ENCODE peak calls at places on chromosome 11, in six cellular contexts. J, R, U, N, Q and C are unnamed samples. For H3K79me2, the result is how much of the 10 kb centered on the place peaks cover.

GRCh38 chr11:45897556-45897955 is 9.5 kb downstream of the FREY1 start:
- DNase-seq in J (no peak), R (no peak), U (no peak), N (no peak), Q (no peak), C (no peak)

GRCh38 chr11:14358729-14359439 is at the start of gene RRAS2:
- DNase-seq in J (peak), R (peak), U (peak), N (peak), Q (peak), C (peak)

GRCh38 chr11:128669491-128669890 is 24.4 kb upstream of the FLI1 start:
- DNase-seq in J (no peak), R (peak), U (no peak), N (no peak), Q (no peak), C (no peak)

GRCh38 chr11:63761173-63761572 is 7.4 kb downstream of the ZFTA start:
- DNase-seq in J (peak), R (no peak), U (peak), N (no peak), Q (no peak), C (no peak)

GRCh38 chr11:76131142-76131541 is 75.2 kb downstream of the WNT11 start:
- DNase-seq in J (no peak), R (no peak), U (no peak), N (no peak), Q (no peak), C (no peak)

GRCh38 chr11:7582338-7582985 is 68.7 kb downstream of the PPFIBP2 start:
- DNase-seq in J (no peak), R (no peak), U (no peak), N (no peak), Q (no peak), C (no peak)

GRCh38 chr11:44863231-44863630 is 87.5 kb downstream of the TP53I11 start:
- DNase-seq in J (no peak), R (no peak), U (peak), N (no peak), Q (no peak), C (no peak)

GRCh38 chr11:15535414-15535813 is 420.7 kb downstream of the INSC start:
- DNase-seq in J (peak), R (no peak), U (no peak), N (no peak), Q (no peak), C (no peak)

GRCh38 chr11:50186146-50186545 is 153.5 kb downstream of the OR4C45 start:
- DNase-seq in J (no peak), R (no peak), U (no peak), N (no peak), Q (no peak), C (no peak)

GRCh38 chr11:61075891-61076290 is 26.4 kb upstream of the CD5 start:
- DNase-seq in J (peak), R (peak), U (peak), N (peak), Q (no peak), C (no peak)

GRCh38 chr11:84819561-84819960 is 807.6 kb downstream of the DLG2 start:
- DNase-seq in J (peak), R (no peak), U (peak), N (no peak), Q (peak), C (no peak)

GRCh38 chr11:65129649-65130441 is 4.5 kb downstream of the SYVN1 start:
- DNase-seq in J (no peak), R (no peak), U (no peak), N (no peak), Q (no peak), C (peak)

GRCh38 chr11:44911031-44911814 is 39.5 kb downstream of the TP53I11 start:
- DNase-seq in J (peak), R (peak), U (peak), N (peak), Q (peak), C (peak)

GRCh38 chr11:46112961-46113617 is 8.2 kb downstream of the PHF21A start:
- DNase-seq in J (peak), R (peak), U (peak), N (peak), Q (peak), C (peak)

GRCh38 chr11:70608568-70609314 is 210.4 kb downstream of the CTTN start:
- DNase-seq in J (peak), R (no peak), U (peak), N (no peak), Q (no peak), C (no peak)

GRCh38 chr11:27213232-27213660 is 149.8 kb downstream of the CCDC34 start:
- DNase-seq in J (peak), R (peak), U (peak), N (no peak), Q (no peak), C (no peak)

GRCh38 chr11:13927496-13927895 is 35.0 kb upstream of the SPON1 start:
- DNase-seq in J (no peak), R (no peak), U (no peak), N (no peak), Q (no peak), C (no peak)

GRCh38 chr11:70717961-70718595 is 319.7 kb downstream of the CTTN start:
- DNase-seq in J (peak), R (no peak), U (no peak), N (no peak), Q (no peak), C (no peak)

GRCh38 chr11:24234822-24235508 is 261.9 kb upstream of the LUZP2 start:
- DNase-seq in J (peak), R (no peak), U (peak), N (no peak), Q (no peak), C (no peak)

GRCh38 chr11:16780146-16780545 is 41.7 kb downstream of the C11orf58 start:
- DNase-seq in J (no peak), R (no peak), U (no peak), N (no peak), Q (no peak), C (no peak)

GRCh38 chr11:119229736-119230135 is 23.6 kb downstream of the CBL start:
- DNase-seq in J (no peak), R (no peak), U (no peak), N (no peak), Q (no peak), C (no peak)

GRCh38 chr11:23022854-23023253 is 162.6 kb upstream of the CCDC179 start:
- DNase-seq in J (no peak), R (no peak), U (no peak), N (no peak), Q (no peak), C (no peak)

GRCh38 chr11:75059299-75059698 is 37.4 kb downstream of the OR2AT4 start:
- DNase-seq in J (no peak), R (no peak), U (no peak), N (no peak), Q (no peak), C (no peak)

GRCh38 chr11:61021661-61022212 is 50.3 kb downstream of the CD6 start:
- DNase-seq in J (peak), R (no peak), U (peak), N (no peak), Q (no peak), C (no peak)

GRCh38 chr11:63248966-63249365 is 5.6 kb upstream of the SLC22A25 start:
- DNase-seq in J (no peak), R (no peak), U (no peak), N (no peak), Q (no peak), C (no peak)

GRCh38 chr11:101718406-101718805 is 134.6 kb upstream of the TRPC6 start:
- DNase-seq in J (no peak), R (peak), U (no peak), N (no peak), Q (no peak), C (no peak)

GRCh38 chr11:90449643-90450042 is 226.8 kb upstream of the CHORDC1 start:
- DNase-seq in J (no peak), R (no peak), U (no peak), N (no peak), Q (no peak), C (no peak)

GRCh38 chr11:107263865-107264563 is 193.6 kb downstream of the CWF19L2 start:
- DNase-seq in J (no peak), R (no peak), U (no peak), N (no peak), Q (no peak), C (no peak)

GRCh38 chr11:108221401-108221800 is 1.0 kb downstream of the NPAT start:
- DNase-seq in J (no peak), R (peak), U (peak), N (no peak), Q (no peak), C (peak)

GRCh38 chr11:77204792-77205466 is 76.9 kb downstream of the MYO7A start:
- DNase-seq in J (no peak), R (no peak), U (no peak), N (no peak), Q (peak), C (no peak)

GRCh38 chr11:83508804-83509203 is 222.6 kb upstream of the CCDC90B start:
- DNase-seq in J (no peak), R (no peak), U (no peak), N (no peak), Q (no peak), C (no peak)

GRCh38 chr11:121964591-121964990 is 151.4 kb downstream of the BLID start:
- DNase-seq in J (peak), R (no peak), U (no peak), N (no peak), Q (no peak), C (no peak)

GRCh38 chr11:107830915-107831540 is 27.6 kb downstream of the SLC35F2 start:
- DNase-seq in J (no peak), R (peak), U (no peak), N (no peak), Q (no peak), C (no peak)

GRCh38 chr11:65868076-65868667 is 4.4 kb downstream of the EFEMP2 start:
- DNase-seq in J (peak), R (no peak), U (peak), N (no peak), Q (no peak), C (peak)

GRCh38 chr11:44606472-44606871 is 41.0 kb downstream of the CD82 start:
- DNase-seq in J (no peak), R (no peak), U (no peak), N (no peak), Q (no peak), C (no peak)

GRCh38 chr11:3050386-3051325 is 6.6 kb downstream of the CARS1 start:
- DNase-seq in J (no peak), R (no peak), U (no peak), N (peak), Q (no peak), C (peak)
- H3K79me2 ChIP-seq in J (half or more), R (half or more), U (half or more), N (under half), Q (half or more), C (half or more)

GRCh38 chr11:69524291-69524882 is 42.9 kb downstream of the LINC01488 start:
- DNase-seq in J (peak), R (peak), U (no peak), N (no peak), Q (no peak), C (no peak)
- H3K4me2 ChIP-seq in J (no peak), R (peak), U (no peak), N (no peak), Q (no peak), C (no peak)

GRCh38 chr11:12815150-12815523 is 140.9 kb downstream of the TEAD1 start:
- DNase-seq in J (no peak), R (no peak), U (no peak), N (no peak), Q (no peak), C (no peak)
- H3K79me2 ChIP-seq in J (half or more), R (half or more), U (half or more), N (under half), Q (half or more), C (under half)

GRCh38 chr11:72222907-72223614 is 1.5 kb upstream of the INPPL1 start:
- DNase-seq in J (peak), R (peak), U (peak), N (peak), Q (peak), C (peak)
- H3K4me2 ChIP-seq in J (peak), R (peak), U (peak), N (peak), Q (peak), C (peak)

GRCh38 chr11:36280531-36280930 is 8.7 kb downstream of the COMMD9 start:
- DNase-seq in J (no peak), R (peak), U (no peak), N (no peak), Q (no peak), C (no peak)
- H3K79me2 ChIP-seq in J (under half), R (under half), U (under half), N (under half), Q (under half), C (under half)

DNA sequence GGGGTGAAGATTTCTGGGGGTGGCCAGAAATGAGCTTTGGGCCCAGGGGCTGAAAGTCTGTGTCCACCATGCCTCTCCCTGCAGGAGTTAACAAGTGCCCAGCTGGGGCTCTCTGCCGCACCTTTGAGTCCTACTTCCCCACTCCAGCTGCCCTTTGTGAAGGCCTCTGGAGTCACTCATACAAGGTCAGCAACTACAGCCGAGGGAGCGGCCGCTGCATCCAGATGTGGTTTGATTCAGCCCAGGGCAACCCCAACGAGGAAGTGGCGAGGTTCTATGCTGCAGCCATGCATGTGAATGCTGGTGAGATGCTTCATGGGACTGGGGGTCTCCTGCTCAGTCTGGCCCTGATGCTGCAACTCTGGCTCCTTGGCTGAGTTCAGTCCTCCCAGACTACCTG is 3.2 kb upstream of the INPPL1 start:
- DNase-seq in J (no peak), R (no peak), U (no peak), N (no peak), Q (no peak), C (peak)
- H3K4me2 ChIP-seq in J (no peak), R (no peak), U (no peak), N (no peak), Q (no peak), C (peak)

DNA sequence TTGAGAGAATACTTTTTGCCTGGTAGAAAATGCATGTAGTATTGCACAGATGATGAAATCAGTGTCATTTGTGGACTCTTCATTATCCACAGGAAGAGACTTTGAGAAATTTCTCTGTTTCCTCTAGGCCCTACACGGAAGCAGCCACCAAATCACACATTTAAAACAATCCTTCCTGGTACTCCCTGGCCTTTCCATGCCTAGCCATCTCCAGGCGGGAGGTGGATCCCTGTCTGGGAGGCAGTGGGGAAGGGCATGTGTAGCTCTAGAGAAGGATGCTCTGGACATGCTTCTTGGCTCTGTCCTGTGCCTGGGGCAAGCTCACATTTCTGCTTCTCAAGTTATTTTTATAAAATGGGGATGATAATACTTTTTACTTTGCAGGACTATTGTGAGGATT is 114.1 kb downstream of the ADAMTS15 start:
- DNase-seq in J (no peak), R (no peak), U (no peak), N (no peak), Q (no peak), C (no peak)
- H3K79me2 ChIP-seq in J (under half), R (under half), U (under half), N (under half), Q (under half), C (under half)

GRCh38 chr11:34145073-34145472 is 39.6 kb downstream of the NAT10 start:
- DNase-seq in J (no peak), R (no peak), U (no peak), N (no peak), Q (no peak), C (no peak)

GRCh38 chr11:34146866-34147265 is 41.4 kb downstream of the NAT10 start:
- DNase-seq in J (no peak), R (no peak), U (no peak), N (no peak), Q (no peak), C (no peak)

GRCh38 chr11:34147581-34147980 is 42.2 kb downstream of the NAT10 start:
- DNase-seq in J (no peak), R (no peak), U (no peak), N (no peak), Q (no peak), C (no peak)

GRCh38 chr11:34145847-34146381 is 40.5 kb downstream of the NAT10 start:
- DNase-seq in J (no peak), R (no peak), U (no peak), N (no peak), Q (peak), C (no peak)

GRCh38 chr11:34146411-34146810 is 41.0 kb downstream of the NAT10 start:
- DNase-seq in J (no peak), R (no peak), U (no peak), N (no peak), Q (no peak), C (no peak)
- H3K4me2 ChIP-seq in J (no peak), R (no peak), U (no peak), N (no peak), Q (peak), C (no peak)

GRCh38 chr11:19775622-19776021 is 63.0 kb downstream of the NAV2 start:
- DNase-seq in J (no peak), R (no peak), U (no peak), N (no peak), Q (no peak), C (no peak)

GRCh38 chr11:19779740-19780139 is 67.1 kb downstream of the NAV2 start:
- DNase-seq in J (no peak), R (no peak), U (no peak), N (no peak), Q (no peak), C (no peak)

GRCh38 chr11:19777032-19777341 is 64.3 kb downstream of the NAV2 start:
- DNase-seq in J (no peak), R (no peak), U (peak), N (no peak), Q (no peak), C (no peak)

GRCh38 chr11:19774817-19775600 is 62.4 kb downstream of the NAV2 start:
- DNase-seq in J (no peak), R (no peak), U (no peak), N (no peak), Q (no peak), C (no peak)

DNA sequence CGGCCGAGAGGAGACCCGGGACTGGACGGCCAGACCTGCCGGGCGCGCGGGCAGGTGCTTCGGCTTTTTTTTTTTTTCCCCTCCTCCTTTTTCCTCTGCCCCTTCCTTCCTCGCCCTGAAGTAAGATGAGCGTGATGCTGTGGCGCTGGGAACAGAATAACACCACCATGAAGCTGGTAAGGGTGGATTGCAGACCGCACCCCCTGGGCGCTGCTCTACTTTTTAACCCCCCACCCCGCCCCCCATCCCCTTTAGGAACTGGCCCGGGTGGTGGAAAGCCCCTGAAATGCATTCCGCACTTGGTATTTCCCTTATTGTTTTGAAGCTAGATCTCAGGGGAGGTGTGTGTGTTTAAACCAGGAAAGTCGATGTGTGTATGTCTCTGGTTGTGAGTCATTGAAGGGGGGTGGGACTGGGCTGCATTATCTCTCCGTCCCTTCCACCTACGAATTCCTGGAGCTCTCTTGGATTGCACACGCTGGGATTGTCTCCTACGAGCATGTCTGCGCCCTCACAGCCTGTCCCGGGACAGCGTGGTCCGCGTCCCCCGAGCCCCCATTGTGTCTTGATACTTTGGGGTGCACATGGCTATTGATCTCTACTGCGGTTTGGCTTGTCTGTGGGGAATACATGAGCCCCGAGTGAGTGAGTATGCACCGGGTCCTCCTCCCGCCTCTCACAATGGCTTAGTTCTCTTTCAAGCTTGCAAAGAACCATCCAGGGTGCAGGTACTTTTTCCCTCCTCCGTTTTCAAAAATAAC is 64.9 kb downstream of the NAV2 start:
- DNase-seq in J (peak), R (peak), U (peak), N (peak), Q (no peak), C (no peak)
- H3K79me2 ChIP-seq in J (under half), R (under half), U (under half), N (under half), Q (under half), C (under half)

GRCh38 chr11:629237-629583 is 2.2 kb upstream of the SCT start:
- DNase-seq in J (peak), R (no peak), U (no peak), N (no peak), Q (peak), C (no peak)
- H3K4me2 ChIP-seq in J (no peak), R (no peak), U (no peak), N (no peak), Q (peak), C (no peak)